ENCODE peak calls at places on chromosomes 11 and 22, in four cellular contexts. O, G, E and K are unnamed samples.

GRCh38 chr11:122235615-122236014 is 119.6 kb upstream of the BLID start:
- DNase-seq in O (no peak), E (no peak), G (no peak), K (peak; percentile 24)

GRCh38 chr22:24247011-24247507 is 2.2 kb upstream of the GGT5 start:
- DNase-seq in O (no peak), E (no peak), G (no peak), K (no peak)

GRCh38 chr22:45554040-45554406 is 51.3 kb downstream of the FBLN1 start:
- DNase-seq in O (peak; percentile 37), G (no peak), E (no peak), K (peak; percentile 35)

GRCh38 chr11:5700422-5701064 is 11.0 kb downstream of the TRIM22 start:
- DNase-seq in G (no peak), E (no peak), O (no peak), K (no peak)

GRCh38 chr11:562046-562645 is 1.4 kb downstream of the RASSF7 start:
- DNase-seq in G (no peak), O (no peak), E (no peak), K (no peak)

GRCh38 chr11:4491878-4492606 is 9.6 kb downstream of the OR52K1 start:
- DNase-seq in E (no peak), O (no peak), G (no peak), K (no peak)

GRCh38 chr11:113994077-113994954 is 19.4 kb downstream of the HTR3A start:
- DNase-seq in O (peak; percentile 50), E (no peak), G (no peak), K (peak; percentile 37)

GRCh38 chr22:42934338-42934737 is 77.3 kb upstream of the ARFGAP3 start:
- DNase-seq in O (no peak), G (no peak), E (no peak), K (no peak)

GRCh38 chr22:17085277-17086091 is 684 bp downstream of the IL17RA start:
- DNase-seq in O (peak; percentile 61), E (no peak), G (no peak), K (no peak)

GRCh38 chr22:38030311-38031133 is 26.7 kb upstream of the PICK1 start:
- DNase-seq in G (no peak), E (no peak), O (peak; percentile 40), K (no peak)

GRCh38 chr11:111305871-111306270 is 7.5 kb downstream of the POU2AF3 start:
- DNase-seq in G (no peak), E (no peak), O (no peak), K (no peak)

GRCh38 chr11:123166095-123166559 is 28.9 kb downstream of the CLMP start:
- DNase-seq in G (no peak), E (no peak), O (peak; percentile 16), K (no peak)

DNA sequence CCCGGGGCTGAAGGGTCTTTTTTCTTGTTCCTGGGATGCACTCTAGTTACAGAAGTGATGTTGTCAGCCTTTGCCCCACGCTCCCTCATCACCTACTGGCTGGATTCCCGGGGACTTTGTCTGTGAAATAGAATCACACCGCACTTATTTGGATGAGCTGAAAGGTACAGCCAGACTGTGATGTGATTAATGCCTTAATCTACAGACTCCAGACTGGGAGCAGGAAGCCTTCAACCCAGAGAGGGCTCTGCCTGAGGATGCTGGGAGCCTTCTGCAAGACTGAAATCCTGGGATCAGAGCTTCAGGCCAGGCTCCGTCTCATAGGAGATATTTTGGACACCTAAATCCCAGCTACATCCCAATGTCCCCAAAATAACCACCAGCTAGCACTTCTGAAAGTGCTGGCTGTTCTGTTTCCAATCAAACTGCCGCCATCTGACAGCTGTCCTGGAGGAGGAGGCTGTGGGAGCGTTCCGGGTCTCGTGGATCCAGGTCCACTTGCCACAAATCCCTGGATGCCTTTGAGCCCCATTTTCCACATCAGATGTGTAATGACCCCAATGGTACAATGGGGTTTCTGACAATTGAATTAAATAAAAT is 688.5 kb downstream of the TBC1D22A start:
- DNase-seq in G (no peak), E (no peak), O (no peak), K (no peak)
- TF ChIP-seq JUNB in G (no peak), E (no peak), O (no peak), K (no peak)

GRCh38 chr11:131421066-131421855 is 50.8 kb downstream of the NTM start:
- DNase-seq in G (no peak), O (no peak), E (no peak), K (no peak)
- TF ChIP-seq ESRRA in G (no peak), O (no peak), E (no peak), K (no peak)

GRCh38 chr11:128551641-128552335 is 35.6 kb downstream of the ETS1 start:
- DNase-seq in O (no peak), E (peak; percentile 99), G (no peak), K (no peak)

GRCh38 chr11:128555606-128556005 is 31.8 kb downstream of the ETS1 start:
- DNase-seq in E (no peak), O (no peak), G (peak; percentile 6), K (no peak)

GRCh38 chr11:128550967-128551522 is 36.3 kb downstream of the ETS1 start:
- DNase-seq in O (no peak), G (no peak), E (no peak), K (no peak)

GRCh38 chr11:128552783-128553661 is 34.3 kb downstream of the ETS1 start:
- DNase-seq in E (peak; percentile 95), G (no peak), O (no peak), K (no peak)

GRCh38 chr11:128553662-128554392 is 33.5 kb downstream of the ETS1 start:
- DNase-seq in O (no peak), G (no peak), E (no peak), K (no peak)
- TF ChIP-seq BHLHE40 in O (no peak), G (no peak), E (no peak), K (no peak)

DNA sequence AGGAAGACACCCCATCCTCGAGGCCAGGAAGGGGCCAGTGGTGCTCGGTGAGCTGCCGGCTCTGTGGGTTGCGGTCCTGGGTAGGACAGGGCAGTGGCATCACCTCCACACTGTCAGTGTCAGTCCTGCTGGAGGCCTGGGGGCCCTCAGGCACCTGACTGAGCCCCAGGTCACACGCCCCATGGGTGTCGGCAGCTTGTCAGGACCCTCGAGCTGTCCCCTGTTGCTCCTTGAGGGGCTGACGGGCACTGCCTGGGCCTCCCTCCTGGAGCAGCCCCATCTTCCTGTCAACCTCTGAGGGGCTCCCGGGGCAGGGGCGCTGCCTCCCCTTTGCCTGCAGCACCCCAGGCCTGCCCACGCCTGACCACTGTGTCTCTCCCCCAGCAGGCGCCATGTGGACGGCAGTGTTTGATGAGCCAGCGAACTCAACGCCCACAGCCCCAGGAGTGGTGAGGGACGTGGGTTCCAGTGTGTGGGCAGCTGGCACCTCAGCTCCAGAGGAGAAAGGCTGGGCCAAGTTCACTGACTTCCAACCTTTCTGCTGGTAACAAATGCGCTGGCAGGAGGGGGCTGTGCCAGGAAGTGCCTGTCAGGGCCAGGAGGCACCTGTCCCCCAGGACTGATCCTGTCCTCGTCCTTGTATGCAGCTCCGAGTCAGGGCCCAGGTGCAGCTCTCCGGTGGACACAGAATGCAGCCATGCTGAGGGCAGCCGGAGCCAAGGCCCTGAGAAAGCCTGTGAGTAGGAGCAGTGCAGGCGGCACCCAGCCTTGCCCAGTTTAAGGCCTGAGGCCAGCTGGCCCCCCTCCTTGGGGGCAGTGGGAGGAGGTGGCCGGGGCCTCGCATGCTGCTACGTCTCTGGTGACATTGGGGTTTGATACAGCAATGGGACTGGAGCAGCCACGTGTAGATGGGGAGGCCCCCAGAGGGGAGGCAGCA is 35.3 kb downstream of the SBF1 start:
- DNase-seq in O (no peak), E (no peak), G (no peak), K (no peak)
- TF ChIP-seq JUNB in O (no peak), E (no peak), G (no peak), K (no peak)

GRCh38 chr11:12008790-12009616 is 577 bp upstream of the DKK3 start:
- DNase-seq in E (no peak), O (peak; percentile 93), G (no peak), K (peak; percentile 58)

GRCh38 chr11:12006552-12007229 is 1.7 kb downstream of the DKK3 start:
- DNase-seq in G (no peak), O (no peak), E (no peak), K (no peak)

GRCh38 chr11:12007230-12007593 is 1.2 kb downstream of the DKK3 start:
- DNase-seq in O (no peak), E (no peak), G (no peak), K (no peak)

GRCh38 chr11:12009617-12010321 is 1.3 kb upstream of the DKK3 start:
- DNase-seq in G (no peak), O (no peak), E (no peak), K (peak; percentile 11)

DNA sequence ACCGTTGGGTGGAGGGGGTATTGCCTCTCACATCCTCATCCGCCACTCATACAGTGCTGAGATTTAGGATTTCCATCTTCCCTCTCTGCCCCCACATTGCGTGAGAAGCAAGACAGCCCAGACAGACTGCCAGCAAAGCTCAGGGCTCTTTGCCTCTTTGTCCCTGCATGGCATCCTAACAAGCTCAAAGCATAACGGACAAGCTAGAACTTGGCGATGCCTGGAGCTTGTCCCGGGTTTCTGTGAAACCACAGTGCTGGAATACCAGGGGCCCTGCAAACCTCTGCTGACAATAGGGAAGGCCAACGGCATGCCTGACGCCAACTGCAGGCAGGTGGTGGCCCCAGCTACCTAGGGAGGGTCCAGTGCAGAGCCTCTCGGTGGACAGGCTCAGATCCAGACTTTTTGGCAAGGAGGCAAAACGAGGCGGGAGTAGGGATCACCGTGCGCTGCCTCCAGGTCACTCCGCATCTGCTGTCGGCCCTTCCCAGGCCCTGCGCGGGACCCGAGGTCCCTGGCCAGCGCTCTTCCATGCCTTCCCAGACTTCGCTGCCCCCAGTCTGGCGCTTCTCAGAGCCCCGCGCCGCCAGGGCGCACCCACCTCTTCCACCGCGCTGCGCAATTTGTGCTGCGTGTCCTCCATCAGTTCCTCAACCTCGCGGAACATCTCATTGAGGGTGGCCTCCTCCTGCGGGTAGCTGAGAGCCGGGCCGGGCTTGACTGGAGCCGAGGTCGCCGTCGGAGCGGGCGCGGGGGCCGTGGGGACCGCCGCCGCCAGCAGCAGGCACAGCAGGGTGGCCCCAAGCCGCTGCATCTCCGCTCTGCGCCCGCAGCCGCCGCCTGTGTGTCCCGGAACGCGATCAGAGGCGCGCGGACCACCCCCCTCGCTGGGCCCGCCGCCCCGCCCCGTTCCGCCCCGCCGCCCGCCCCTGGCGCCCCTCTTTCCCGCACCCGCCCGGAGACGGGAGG is at the start of gene DKK3:
- DNase-seq in O (no peak), G (no peak), E (no peak), K (no peak)
- TF ChIP-seq ESRRA in O (no peak), G (no peak), E (no peak), K (no peak)